ENCODE peak calls at places on chromosomes 13 and 19, in seven cellular contexts. R is HT1080, D is NCI-H1436, B is lower leg skin, Y is T-helper 17 cell, A is A172, X is naive B cell. Q is an unnamed sample.

GRCh38 chr13:46559272-46559805 is 6.4 kb downstream of the LRCH1 start:
- DNase-seq in Y (no peak), R (no peak), A (no peak), B (no peak), D (no peak), X (no peak), Q (no peak)

GRCh38 chr13:22091222-22091970 is 420.5 kb downstream of the FGF9 start:
- DNase-seq in B (peak), R (no peak), Y (no peak), X (no peak), D (no peak), A (no peak), Q (no peak)

GRCh38 chr13:19597523-19597922 is 35.9 kb upstream of the MPHOSPH8 start:
- DNase-seq in Y (no peak), D (no peak), R (peak), X (no peak), B (no peak), A (peak), Q (peak)

GRCh38 chr13:97539651-97540230 is 105.8 kb downstream of the RAP2A start:
- DNase-seq in B (no peak), X (no peak), Y (no peak), A (peak), R (peak), D (no peak), Q (no peak)

GRCh38 chr13:113324336-113324882 is 27.4 kb downstream of the LAMP1 start:
- DNase-seq in X (no peak), D (no peak), R (no peak), A (no peak), Y (no peak), B (no peak), Q (no peak)

GRCh38 chr19:46847528-46847927 is 3.1 kb downstream of the AP2S1 start:
- DNase-seq in D (no peak), A (no peak), Y (no peak), B (no peak), X (no peak), R (no peak), Q (no peak)

GRCh38 chr13:24943136-24943535 is 152.8 kb upstream of the PABPC3 start:
- DNase-seq in A (no peak), Y (no peak), R (no peak), X (no peak), B (no peak), D (no peak), Q (no peak)

GRCh38 chr13:95023405-95023804 is 277.8 kb downstream of the ABCC4 start:
- DNase-seq in B (no peak), R (peak), X (no peak), Y (no peak), D (peak), A (no peak), Q (peak)

GRCh38 chr13:101416181-101417042 is at the start of gene NALCN:
- DNase-seq in R (peak), A (peak), X (no peak), B (no peak), D (peak), Y (no peak), Q (peak)

GRCh38 chr13:61466280-61466679 is 50.6 kb upstream of the PCDH20 start:
- DNase-seq in X (no peak), B (no peak), R (no peak), Y (no peak), A (peak), D (no peak), Q (peak)

GRCh38 chr13:44116562-44117315 is 237.0 kb downstream of the LACC1 start:
- DNase-seq in A (no peak), Y (no peak), R (no peak), X (peak), B (no peak), D (no peak), Q (no peak)

GRCh38 chr19:46571495-46571894 is 29.6 kb upstream of the CALM3 start:
- DNase-seq in X (no peak), Y (no peak), B (no peak), A (peak), R (peak), D (peak), Q (peak)

GRCh38 chr13:44768233-44768632 is 192.1 kb upstream of the TSC22D1 start:
- DNase-seq in Y (peak), A (no peak), X (no peak), B (no peak), R (no peak), D (no peak), Q (no peak)

GRCh38 chr13:108957369-108958012 is 328.1 kb downstream of the MYO16 start:
- DNase-seq in B (no peak), X (no peak), R (peak), Y (no peak), D (no peak), A (peak), Q (no peak)

GRCh38 chr13:90091611-90092010 is 1255.9 kb upstream of the MIR17HG start:
- DNase-seq in X (no peak), B (no peak), D (no peak), R (no peak), A (no peak), Y (no peak), Q (no peak)

GRCh38 chr19:6925801-6926751 is 38.7 kb downstream of the ADGRE1 start:
- DNase-seq in D (no peak), A (peak), R (peak), B (no peak), X (no peak), Y (peak), Q (no peak)

GRCh38 chr13:74886496-74886895 is 595.5 kb downstream of the TBC1D4 start:
- DNase-seq in D (no peak), X (no peak), R (no peak), A (no peak), Y (no peak), B (no peak), Q (no peak)

GRCh38 chr19:7534531-7534980 is 961 bp upstream of the PNPLA6 start:
- DNase-seq in X (no peak), B (peak), A (peak), R (peak), D (no peak), Y (no peak), Q (peak)

GRCh38 chr13:108919036-108919907 is 289.9 kb downstream of the MYO16 start:
- DNase-seq in A (peak), X (no peak), D (no peak), Y (no peak), R (peak), B (peak), Q (peak)

GRCh38 chr13:42544246-42544915 is 29.6 kb upstream of the TNFSF11 start:
- DNase-seq in B (no peak), Y (no peak), X (no peak), D (no peak), A (no peak), R (peak), Q (no peak)

GRCh38 chr13:108034909-108035308 is 180.4 kb downstream of the LIG4 start:
- DNase-seq in Y (no peak), R (no peak), A (no peak), B (no peak), X (no peak), D (no peak), Q (no peak)

GRCh38 chr13:30868806-30869470 is 37.1 kb upstream of the MEDAG start:
- DNase-seq in X (no peak), Y (no peak), B (no peak), D (no peak), R (no peak), A (peak), Q (no peak)

GRCh38 chr19:13066933-13067831 is 35.5 kb downstream of the LYL1 start:
- DNase-seq in Y (no peak), D (no peak), X (no peak), B (no peak), R (no peak), A (no peak), Q (no peak)

GRCh38 chr13:110157718-110158117 is 149.2 kb downstream of the COL4A1 start:
- DNase-seq in Y (no peak), X (no peak), R (no peak), D (no peak), A (no peak), B (no peak), Q (no peak)

GRCh38 chr19:22422220-22422619 is at the start of gene ZNF98:
- DNase-seq in X (no peak), D (no peak), Y (no peak), A (no peak), R (no peak), B (no peak), Q (no peak)

Q was measured in DMS53.